ENCODE peak calls at places on chromosomes 12 and 14, in six cellular contexts. G is A549, D is mammary epithelial cell, Z is IMR-90, B is heart left ventricle, Q is MM.1S. J is an unnamed sample.

GRCh38 chr12:130457215-130457614 is 119.5 kb downstream of the PIWIL1 start:
- DNase-seq in D (no peak), B (no peak), G (peak), Z (no peak), Q (no peak), J (no peak)

GRCh38 chr12:128914908-128915563 is 61.8 kb downstream of the GLT1D1 start:
- DNase-seq in G (no peak), B (no peak), D (no peak), Q (no peak), Z (no peak), J (no peak)

GRCh38 chr12:27424631-27425230 is 21.8 kb upstream of the SMCO2 start:
- DNase-seq in D (peak), Z (peak), B (peak), Q (peak), G (peak), J (no peak)

GRCh38 chr14:60275932-60276331 is 26.9 kb downstream of the PPM1A start:
- DNase-seq in G (no peak), Q (no peak), B (no peak), D (no peak), Z (no peak), J (no peak)

GRCh38 chr14:102848830-102849521 is 71.7 kb downstream of the TRAF3 start:
- DNase-seq in G (no peak), D (no peak), B (peak), Q (no peak), Z (no peak), J (no peak)

GRCh38 chr12:71607494-71608330 is 55.9 kb downstream of the ZFC3H1 start:
- DNase-seq in D (no peak), G (no peak), Q (no peak), B (no peak), Z (no peak), J (no peak)

GRCh38 chr12:23731493-23731892 is 218.0 kb downstream of the SOX5 start:
- DNase-seq in Z (no peak), B (no peak), Q (no peak), G (no peak), D (no peak), J (no peak)

GRCh38 chr12:30507576-30507975 is 188.1 kb downstream of the IPO8 start:
- DNase-seq in G (no peak), Z (no peak), D (no peak), B (no peak), Q (no peak), J (no peak)

GRCh38 chr12:110940296-110940695 is 19.9 kb upstream of the MYL2 start:
- DNase-seq in B (no peak), G (no peak), Z (no peak), D (no peak), Q (no peak), J (no peak)

GRCh38 chr14:93884950-93885349 is 42.2 kb upstream of the FAM181A start:
- DNase-seq in D (no peak), Q (no peak), B (no peak), G (no peak), Z (no peak), J (no peak)

GRCh38 chr12:89707623-89707991 is 1.0 kb downstream of the ATP2B1 start:
- DNase-seq in G (no peak), Z (no peak), B (peak), Q (peak), D (peak), J (no peak)
- H3K27ac ChIP-seq in G (peak), Z (peak), B (peak), Q (peak), D (peak), J (no peak)

GRCh38 chr12:101620762-101621133 is 26.0 kb downstream of the MYBPC1 start:
- DNase-seq in G (no peak), D (no peak), B (no peak), Z (no peak), Q (no peak), J (no peak)
- H3K27ac ChIP-seq in G (no peak), D (no peak), B (peak), Z (no peak), Q (no peak), J (no peak)

GRCh38 chr14:51993274-51993673 is 3.9 kb downstream of the RTRAF start:
- DNase-seq in Z (no peak), D (no peak), G (no peak), Q (no peak), B (no peak), J (no peak)
- H3K27ac ChIP-seq in Z (no peak), D (no peak), G (no peak), Q (no peak), B (no peak), J (no peak)

GRCh38 chr12:3041558-3042164 is 35.5 kb upstream of the TSPAN9 start:
- DNase-seq in D (peak), Z (peak), G (peak), B (peak), Q (peak), J (peak)

GRCh38 chr12:3038166-3038565 is 39.0 kb upstream of the TSPAN9 start:
- DNase-seq in B (peak), Z (no peak), D (no peak), Q (no peak), G (no peak), J (no peak)

GRCh38 chr12:3040663-3041544 is 36.3 kb upstream of the TSPAN9 start:
- DNase-seq in B (no peak), Z (no peak), D (no peak), Q (no peak), G (no peak), J (no peak)

GRCh38 chr12:3038931-3039510 is 38.2 kb upstream of the TSPAN9 start:
- DNase-seq in G (no peak), Q (no peak), D (no peak), B (no peak), Z (no peak), J (no peak)

DNA sequence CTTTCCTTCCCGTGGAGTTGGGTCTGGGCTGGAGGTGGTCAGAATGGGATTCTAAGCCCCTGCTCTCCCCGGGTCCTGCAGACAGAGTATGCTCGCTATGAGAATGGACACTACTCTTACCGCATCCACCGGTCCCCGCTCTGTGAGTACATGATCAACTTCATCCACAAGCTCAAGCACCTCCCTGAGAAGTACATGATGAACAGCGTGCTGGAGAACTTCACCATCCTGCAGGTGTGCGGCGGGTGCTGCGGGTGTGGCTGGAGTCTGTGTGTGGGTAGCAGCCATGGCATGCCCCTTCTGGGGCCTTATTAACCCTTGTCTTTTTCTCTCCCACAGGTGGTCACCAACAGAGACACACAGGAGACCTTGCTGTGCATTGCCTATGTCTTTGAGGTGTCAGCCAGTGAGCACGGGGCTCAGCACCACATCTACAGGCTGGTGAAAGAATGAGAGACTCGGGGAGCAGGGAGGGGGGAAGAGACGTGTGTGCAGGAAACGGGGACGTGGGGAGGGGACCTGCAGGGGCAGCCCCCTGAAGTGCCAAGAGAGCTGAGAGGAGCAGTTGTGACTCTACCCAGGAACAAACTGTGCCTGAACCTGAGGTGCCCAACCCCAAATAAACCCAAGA is 37.0 kb upstream of the TSPAN9 start:
- DNase-seq in B (no peak), G (no peak), Q (no peak), D (no peak), Z (no peak), J (no peak)
- H3K27ac ChIP-seq in B (no peak), G (no peak), Q (no peak), D (no peak), Z (no peak), J (no peak)

GRCh38 chr12:50822082-50822481 is 20.6 kb upstream of the TMPRSS12 start:
- DNase-seq in Z (no peak), Q (no peak), B (no peak), D (no peak), G (no peak), J (no peak)

GRCh38 chr12:50828121-50828520 is 14.6 kb upstream of the TMPRSS12 start:
- DNase-seq in D (peak), Z (no peak), B (no peak), Q (no peak), G (no peak), J (no peak)

GRCh38 chr12:50824914-50825313 is 17.8 kb upstream of the TMPRSS12 start:
- DNase-seq in G (no peak), D (no peak), B (no peak), Q (no peak), Z (no peak), J (no peak)

GRCh38 chr12:50820177-50820576 is 22.5 kb upstream of the TMPRSS12 start:
- DNase-seq in B (no peak), Z (no peak), D (no peak), Q (no peak), G (no peak), J (no peak)

DNA sequence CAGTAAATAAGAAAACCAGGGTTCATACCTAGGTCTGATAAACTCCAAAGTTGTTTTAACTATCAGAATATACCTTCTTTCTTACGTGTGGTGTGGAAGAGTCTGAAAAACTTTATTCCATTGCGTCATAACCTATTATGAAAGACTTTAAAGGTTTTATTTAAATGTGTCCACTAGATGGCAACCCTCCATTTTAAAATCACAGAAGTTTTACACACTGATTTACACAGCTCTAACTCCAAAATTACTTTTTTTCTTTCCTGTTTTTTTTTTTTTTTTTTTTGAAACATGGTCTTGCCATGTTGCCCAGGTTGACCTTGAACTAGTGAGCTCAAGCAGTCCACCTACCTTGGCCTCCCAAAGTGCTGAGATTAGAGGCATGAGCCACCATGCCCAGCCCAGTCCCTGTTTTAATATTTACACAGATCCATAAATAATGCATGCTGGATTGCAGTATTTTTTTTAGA is 17.3 kb upstream of the TMPRSS12 start:
- DNase-seq in Q (peak), Z (peak), D (peak), B (no peak), G (peak), J (no peak)
- H3K27ac ChIP-seq in Q (no peak), Z (no peak), D (no peak), B (peak), G (peak), J (no peak)

DNA sequence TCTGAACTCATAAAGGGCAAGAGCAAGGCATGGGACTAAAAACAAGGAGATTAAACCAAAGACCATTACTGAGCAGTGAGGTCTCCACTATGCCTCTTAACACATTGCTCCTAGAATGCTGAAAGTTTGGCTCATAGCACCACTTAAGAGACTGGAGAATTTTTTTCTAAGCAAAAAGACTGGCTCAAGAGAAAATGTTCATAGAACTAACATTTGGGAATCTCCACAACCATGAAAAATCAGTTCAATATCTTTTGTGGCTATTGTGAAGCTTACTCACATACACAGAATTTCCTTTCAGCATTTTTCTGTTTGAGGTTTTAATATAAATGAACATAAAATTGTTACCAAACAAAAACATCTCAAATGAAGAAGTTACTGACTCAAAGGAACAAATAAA is 255.8 kb downstream of the CCDC91 start:
- DNase-seq in G (no peak), D (no peak), B (no peak), Q (no peak), Z (peak), J (no peak)
- H3K27ac ChIP-seq in G (no peak), D (no peak), B (no peak), Q (no peak), Z (no peak), J (no peak)

DNA sequence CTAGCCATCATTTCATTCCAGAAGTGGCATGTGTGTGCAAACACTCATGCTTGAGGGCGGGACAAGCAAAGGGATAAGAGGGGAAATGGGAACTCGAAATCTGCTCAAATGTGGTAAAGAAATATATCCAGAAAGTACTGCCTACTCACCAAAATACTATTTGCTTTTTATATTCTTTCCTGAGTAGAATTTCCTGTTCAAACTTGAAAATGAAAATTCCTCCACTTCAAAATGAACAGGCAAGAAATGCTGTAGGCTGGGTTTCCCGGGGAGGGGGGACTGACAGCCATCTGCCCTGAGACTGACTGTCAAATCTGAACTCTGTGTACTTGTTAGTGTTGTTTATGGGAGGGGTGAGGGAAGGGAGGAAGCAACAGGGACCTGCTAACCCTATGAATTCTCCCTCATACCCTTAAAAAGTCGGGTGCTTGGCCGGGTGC is 34.6 kb downstream of the NTF3 start:
- DNase-seq in G (no peak), Z (peak), D (no peak), Q (no peak), B (no peak), J (no peak)
- H3K27ac ChIP-seq in G (no peak), Z (peak), D (no peak), Q (no peak), B (no peak), J (no peak)

GRCh38 chr12:86770871-86771270 is 514.7 kb upstream of the MGAT4C start:
- DNase-seq in B (no peak), G (no peak), Z (no peak), Q (no peak), D (no peak), J (no peak)

GRCh38 chr12:86777335-86777734 is 521.1 kb upstream of the MGAT4C start:
- DNase-seq in B (no peak), D (no peak), Z (no peak), G (no peak), Q (no peak), J (no peak)

GRCh38 chr12:86772688-86773087 is 516.5 kb upstream of the MGAT4C start:
- DNase-seq in Z (peak), B (no peak), G (no peak), D (peak), Q (no peak), J (no peak)

DNA sequence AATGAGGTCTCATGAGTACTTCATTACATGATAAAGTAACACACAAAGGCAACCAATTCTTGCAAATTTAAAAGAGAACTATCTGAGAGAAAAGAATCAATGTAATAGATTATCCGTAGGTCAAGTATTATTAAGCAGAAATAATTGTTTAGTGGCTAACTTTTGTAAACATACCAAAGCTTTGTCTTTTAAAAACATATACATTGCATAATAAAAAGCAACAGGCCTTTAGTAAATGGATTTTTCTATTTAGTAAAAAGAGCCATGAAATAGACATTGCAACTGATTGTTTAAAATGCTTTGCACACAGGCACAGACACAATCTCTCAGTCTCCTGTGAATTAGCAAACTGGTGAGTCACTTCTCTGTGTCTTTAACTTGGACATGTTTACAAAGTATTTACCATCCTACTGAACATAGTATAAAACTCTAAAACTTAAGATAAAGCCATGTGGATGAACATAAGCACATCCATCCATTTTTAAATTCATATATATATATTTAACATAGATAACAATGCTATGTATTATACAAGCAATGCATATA is 518.7 kb upstream of the MGAT4C start:
- DNase-seq in D (no peak), B (no peak), Z (peak), G (no peak), Q (no peak), J (no peak)
- H3K27ac ChIP-seq in D (no peak), B (no peak), Z (no peak), G (no peak), Q (no peak), J (no peak)

J was measured in lung.